ENCODE peak calls at places on chromosomes 2 and 18, in five cellular contexts. R is sigmoid colon, K is GM03348, D is M059J, Z is NCI-H1436. Y is an unnamed sample.

GRCh38 chr2:175478369-175478768 is 296.9 kb upstream of the ATP5MC3 start:
- DNase-seq in R (no peak), K (no peak), D (peak; percentile 2), Z (no peak), Y (no peak)

GRCh38 chr18:67600781-67601180 is 84.3 kb upstream of the DSEL start:
- DNase-seq in R (no peak), K (peak; percentile 10), D (peak; percentile 24), Z (no peak), Y (no peak)

GRCh38 chr2:75342504-75343175 is 143.3 kb upstream of the TACR1 start:
- DNase-seq in R (no peak), K (no peak), D (no peak), Z (no peak), Y (no peak)

GRCh38 chr18:2991241-2991640 is 21.7 kb downstream of the LPIN2 start:
- DNase-seq in R (no peak), K (no peak), D (no peak), Z (no peak), Y (no peak)

GRCh38 chr2:101597347-101597944 is 100.1 kb upstream of the MAP4K4 start:
- DNase-seq in R (no peak), K (peak; percentile 76), D (peak; percentile 6), Z (no peak), Y (peak; percentile 69)

GRCh38 chr2:195561205-195562032 is 95.6 kb upstream of the SLC39A10 start:
- DNase-seq in R (no peak), K (peak; percentile 77), D (peak; percentile 92), Z (no peak), Y (peak; percentile 75)

GRCh38 chr2:102337012-102337411 is 18.6 kb upstream of the IL18R1 start:
- DNase-seq in R (no peak), K (no peak), D (peak; percentile 9), Z (no peak), Y (no peak)

GRCh38 chr2:74414475-74414874 is 6.9 kb downstream of the C2orf81 start:
- DNase-seq in R (no peak), K (no peak), D (no peak), Z (no peak), Y (no peak)

GRCh38 chr2:241904791-241905710 is 35.5 kb downstream of the RTP5 start:
- DNase-seq in R (no peak), K (no peak), D (no peak), Z (no peak), Y (no peak)

GRCh38 chr2:152189622-152190495 is 14.3 kb upstream of the STAM2 start:
- DNase-seq in R (no peak), K (peak; percentile 79), D (peak; percentile 77), Z (peak; percentile 37), Y (peak; percentile 72)

GRCh38 chr18:13726972-13727331 is 479 bp downstream of the RNMT start:
- DNase-seq in R (peak; percentile 85), K (peak; percentile 51), D (peak; percentile 61), Z (no peak), Y (peak; percentile 35)

GRCh38 chr2:189082576-189082975 is 97.0 kb downstream of the COL5A2 start:
- DNase-seq in R (no peak), K (peak; percentile 5), D (no peak), Z (no peak), Y (peak; percentile 10)

GRCh38 chr18:69138088-69138487 is 262.6 kb upstream of the DOK6 start:
- DNase-seq in R (no peak), K (no peak), D (no peak), Z (no peak), Y (no peak)

GRCh38 chr2:212940816-212941215 is 210.6 kb downstream of the IKZF2 start:
- DNase-seq in R (no peak), K (peak; percentile 31), D (peak; percentile 63), Z (peak; percentile 18), Y (no peak)

GRCh38 chr2:16128746-16129610 is 188.6 kb downstream of the MYCN start:
- DNase-seq in R (no peak), K (no peak), D (no peak), Z (no peak), Y (no peak)

GRCh38 chr2:1020206-1020605 is 69.6 kb downstream of the SNTG2 start:
- DNase-seq in R (no peak), K (no peak), D (no peak), Z (no peak), Y (no peak)

GRCh38 chr2:219868635-219869034 is 241.2 kb downstream of the SLC4A3 start:
- DNase-seq in R (no peak), K (no peak), D (peak; percentile 78), Z (no peak), Y (no peak)

GRCh38 chr2:18662689-18663088 is 73.3 kb upstream of the NT5C1B start:
- DNase-seq in R (no peak), K (no peak), D (peak; percentile 35), Z (no peak), Y (no peak)

GRCh38 chr2:140508756-140509155 is 1622.1 kb downstream of the LRP1B start:
- DNase-seq in R (no peak), K (no peak), D (no peak), Z (no peak), Y (no peak)

GRCh38 chr18:24491882-24492281 is 31.4 kb downstream of the HRH4 start:
- DNase-seq in R (no peak), K (no peak), D (no peak), Z (no peak), Y (no peak)

GRCh38 chr2:26519396-26519991 is 41.6 kb upstream of the OTOF start:
- DNase-seq in R (no peak), K (no peak), D (no peak), Z (no peak), Y (no peak)

GRCh38 chr2:97736608-97737330 is 23.4 kb downstream of the ZAP70 start:
- DNase-seq in R (no peak), K (no peak), D (no peak), Z (no peak), Y (no peak)

GRCh38 chr2:15664273-15665066 is 72.8 kb downstream of the DDX1 start:
- DNase-seq in R (no peak), K (no peak), D (no peak), Z (no peak), Y (no peak)

GRCh38 chr2:54204476-54204875 is 51.6 kb downstream of the TSPYL6 start:
- DNase-seq in R (no peak), K (peak; percentile 16), D (no peak), Z (no peak), Y (no peak)

GRCh38 chr2:9205963-9206948 is at the start of gene ASAP2:
- DNase-seq in R (peak; percentile 89), K (peak; percentile 97), D (peak; percentile 67), Z (peak; percentile 72), Y (peak; percentile 91)

GRCh38 chr2:220969348-220969747 is 602.8 kb downstream of the EPHA4 start:
- DNase-seq in R (no peak), K (no peak), D (peak; percentile 29), Z (no peak), Y (no peak)

Y was measured in AG08395.